ENCODE peak calls at places on chromosome 10, in seven cellular contexts. U is uterus, G is heart left ventricle, R is spleen, F is transverse colon, I is Peyer's patch, L is prostate gland. S is an unnamed sample.

GRCh38 chr10:61628875-61629513 is 33.7 kb upstream of the CABCOCO1 start:
- DNase-seq in U (peak), G (no peak), R (no peak), F (no peak), I (no peak), L (no peak), S (no peak)

GRCh38 chr10:49116509-49117365 is 1.4 kb upstream of the VSTM4 start:
- DNase-seq in U (no peak), G (no peak), R (no peak), F (no peak), I (no peak), L (no peak), S (peak)

GRCh38 chr10:7589748-7590147 is 77.0 kb downstream of the ITIH5 start:
- DNase-seq in U (no peak), G (peak), R (peak), F (no peak), I (no peak), L (no peak), S (no peak)

GRCh38 chr10:87670591-87670990 is 10.9 kb downstream of the PAPSS2 start:
- DNase-seq in U (no peak), G (no peak), R (no peak), F (no peak), I (no peak), L (no peak), S (no peak)

GRCh38 chr10:102837230-102837721 is at the start of gene CYP17A1:
- DNase-seq in U (peak), G (no peak), R (no peak), F (no peak), I (no peak), L (no peak), S (no peak)

GRCh38 chr10:76051007-76051936 is 619.8 kb downstream of the LRMDA start:
- DNase-seq in U (no peak), G (no peak), R (no peak), F (no peak), I (no peak), L (no peak), S (no peak)

GRCh38 chr10:62080905-62081304 is 179.4 kb downstream of the ARID5B start:
- DNase-seq in U (no peak), G (no peak), R (no peak), F (no peak), I (no peak), L (no peak), S (no peak)

GRCh38 chr10:11742779-11743298 is 657 bp downstream of the ECHDC3 start:
- DNase-seq in U (no peak), G (peak), R (no peak), F (no peak), I (no peak), L (no peak), S (peak)

GRCh38 chr10:111874586-111874985 is 309.0 kb downstream of the GPAM start:
- DNase-seq in U (no peak), G (no peak), R (no peak), F (no peak), I (no peak), L (no peak), S (no peak)

GRCh38 chr10:43259248-43259980 is 7.5 kb downstream of the RASGEF1A start:
- DNase-seq in U (no peak), G (no peak), R (peak), F (no peak), I (no peak), L (no peak), S (no peak)

GRCh38 chr10:64113796-64114195 is 592.6 kb downstream of the REEP3 start:
- DNase-seq in U (no peak), G (no peak), R (no peak), F (no peak), I (no peak), L (no peak), S (no peak)

GRCh38 chr10:127012071-127012768 is 107.0 kb downstream of the DOCK1 start:
- DNase-seq in U (no peak), G (no peak), R (no peak), F (no peak), I (no peak), L (no peak), S (no peak)

GRCh38 chr10:26556756-26557640 is 118.9 kb downstream of the APBB1IP start:
- DNase-seq in U (no peak), G (no peak), R (no peak), F (no peak), I (no peak), L (no peak), S (no peak)

GRCh38 chr10:63107943-63108437 is 25.1 kb upstream of the NRBF2 start:
- DNase-seq in U (no peak), G (no peak), R (no peak), F (no peak), I (no peak), L (no peak), S (no peak)

GRCh38 chr10:972763-973162 is 15.5 kb upstream of the GTPBP4 start:
- DNase-seq in U (no peak), G (no peak), R (no peak), F (no peak), I (no peak), L (no peak), S (peak)

GRCh38 chr10:63224241-63224640 is 91.1 kb downstream of the NRBF2 start:
- DNase-seq in U (no peak), G (no peak), R (no peak), F (no peak), I (no peak), L (no peak), S (no peak)

GRCh38 chr10:90777614-90778013 is 80.2 kb downstream of the HTR7 start:
- DNase-seq in U (no peak), G (no peak), R (no peak), F (no peak), I (no peak), L (no peak), S (no peak)

GRCh38 chr10:86673827-86674581 is 5.7 kb downstream of the LDB3 start:
- DNase-seq in U (no peak), G (peak), R (no peak), F (no peak), I (no peak), L (no peak), S (no peak)

GRCh38 chr10:69866688-69867461 is 65.2 kb downstream of the COL13A1 start:
- DNase-seq in U (peak), G (peak), R (no peak), F (peak), I (peak), L (peak), S (no peak)

GRCh38 chr10:4847580-4848020 is 21.6 kb downstream of the AKR1E2 start:
- DNase-seq in U (no peak), G (no peak), R (no peak), F (no peak), I (no peak), L (peak), S (no peak)

GRCh38 chr10:96588060-96588554 is 1.3 kb upstream of the TM9SF3 start:
- DNase-seq in U (no peak), G (no peak), R (no peak), F (peak), I (no peak), L (no peak), S (no peak)

GRCh38 chr10:35712486-35712885 is 70.4 kb upstream of the FZD8 start:
- DNase-seq in U (no peak), G (no peak), R (no peak), F (no peak), I (no peak), L (no peak), S (no peak)

GRCh38 chr10:71132321-71132810 is 80.0 kb upstream of the UNC5B start:
- DNase-seq in U (no peak), G (no peak), R (peak), F (no peak), I (no peak), L (no peak), S (peak)

GRCh38 chr10:71531485-71532446 is 135.0 kb downstream of the CDH23 start:
- DNase-seq in U (no peak), G (no peak), R (no peak), F (no peak), I (no peak), L (no peak), S (no peak)

GRCh38 chr10:34581871-34582532 is 233.1 kb downstream of the PARD3 start:
- DNase-seq in U (no peak), G (no peak), R (no peak), F (no peak), I (no peak), L (no peak), S (no peak)

GRCh38 chr10:125822878-125823662 is at the start of the genes BCCIP and UROS:
- DNase-seq in U (peak), G (peak), R (peak), F (peak), I (peak), L (peak), S (peak)
- TF ChIP-seq POLR2A in U (peak), G (peak), R (peak), F (peak), I (peak), L (peak), S (no peak)

DNA sequence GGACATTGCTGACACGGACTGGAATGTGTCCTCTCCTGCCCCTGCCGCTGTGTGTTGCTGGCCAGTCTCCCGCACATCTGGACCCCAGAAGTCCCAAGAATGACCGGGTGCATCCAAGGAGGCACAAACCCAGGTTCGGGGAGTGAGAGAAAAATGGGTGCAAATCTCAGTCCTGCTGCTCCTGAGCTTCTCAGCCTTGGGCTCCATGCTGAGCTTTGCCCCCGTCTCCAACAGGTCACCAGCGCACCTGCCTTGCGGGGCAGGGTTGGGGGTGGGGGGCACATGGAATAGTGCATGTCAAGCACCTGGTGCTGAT is 6.0 kb upstream of the NANOS1 start:
- DNase-seq in U (no peak), G (no peak), R (no peak), F (no peak), I (no peak), L (no peak), S (no peak)
- TF ChIP-seq CTCF in U (no peak), G (no peak), R (no peak), F (no peak), I (no peak), L (no peak), S (no peak)

GRCh38 chr10:112953075-112953501 is 3.0 kb downstream of the TCF7L2 start:
- DNase-seq in U (no peak), G (peak), R (peak), F (peak), I (peak), L (peak), S (no peak)

GRCh38 chr10:112949875-112950507 is at the start of gene TCF7L2:
- DNase-seq in U (peak), G (peak), R (peak), F (peak), I (peak), L (peak), S (peak)

GRCh38 chr10:112952282-112952991 is 2.4 kb downstream of the TCF7L2 start:
- DNase-seq in U (no peak), G (peak), R (peak), F (peak), I (peak), L (no peak), S (peak)

GRCh38 chr10:112950714-112951348 is 784 bp downstream of the TCF7L2 start:
- DNase-seq in U (peak), G (peak), R (peak), F (peak), I (peak), L (peak), S (no peak)

DNA sequence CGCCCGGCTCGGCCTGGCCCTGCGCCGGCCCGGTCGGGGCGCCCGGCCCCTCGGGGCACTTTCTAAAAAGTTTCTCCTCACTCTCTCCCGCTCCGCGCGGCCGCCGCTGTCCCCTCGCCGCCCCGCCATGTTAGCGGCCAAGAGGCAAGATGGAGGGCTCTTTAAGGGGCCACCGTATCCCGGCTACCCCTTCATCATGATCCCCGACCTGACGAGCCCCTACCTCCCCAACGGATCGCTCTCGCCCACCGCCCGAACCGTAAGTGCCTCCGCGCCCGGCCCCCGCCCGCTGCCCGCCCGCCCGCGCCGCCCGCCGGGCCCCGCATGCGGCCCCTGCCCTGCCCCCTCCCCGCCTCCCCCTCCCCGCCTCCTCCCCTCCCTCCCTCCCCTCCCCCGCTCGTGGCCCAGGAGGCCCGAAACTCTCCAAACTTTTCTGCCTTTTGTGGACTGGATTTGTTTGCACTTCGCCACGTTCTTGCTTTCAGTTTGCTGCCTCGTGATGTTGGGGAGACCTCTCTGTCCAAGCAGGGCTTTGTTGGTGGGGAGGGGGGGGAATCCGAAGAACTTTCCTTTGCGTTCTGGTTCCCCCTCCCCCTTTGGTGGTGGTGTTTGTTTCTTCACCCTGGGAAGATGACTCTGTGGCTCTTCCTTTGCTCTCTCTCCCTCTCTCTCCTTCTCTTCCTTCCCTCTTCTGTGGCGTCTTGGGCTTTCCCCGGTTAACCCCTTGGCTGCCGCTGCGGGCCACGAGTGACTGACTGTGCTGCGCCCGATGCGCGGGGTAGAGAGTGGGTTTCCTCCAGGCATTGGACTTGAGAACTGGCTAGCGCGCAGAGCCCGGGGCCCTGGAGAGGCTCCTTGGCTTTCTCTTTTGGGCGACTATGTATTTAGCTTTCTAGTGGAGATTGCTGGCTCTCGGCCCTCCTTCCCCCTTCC is 1.6 kb downstream of the TCF7L2 start:
- DNase-seq in U (peak), G (peak), R (peak), F (peak), I (peak), L (peak), S (peak)
- H3K4me3 ChIP-seq in U (peak), G (peak), R (peak), F (peak), I (peak), L (peak), S (peak)

GRCh38 chr10:6092731-6093130 is 3.9 kb downstream of the RBM17 start:
- DNase-seq in U (no peak), G (no peak), R (no peak), F (no peak), I (no peak), L (no peak), S (no peak)

GRCh38 chr10:6091630-6092029 is 2.8 kb downstream of the RBM17 start:
- DNase-seq in U (no peak), G (no peak), R (no peak), F (no peak), I (no peak), L (no peak), S (no peak)

GRCh38 chr10:6086375-6087233 is 2.2 kb upstream of the RBM17 start:
- DNase-seq in U (peak), G (peak), R (peak), F (peak), I (peak), L (peak), S (peak)

GRCh38 chr10:6089334-6090219 is 743 bp downstream of the RBM17 start:
- DNase-seq in U (no peak), G (peak), R (peak), F (peak), I (peak), L (no peak), S (no peak)

GRCh38 chr10:6088721-6089333 is at the start of gene RBM17:
- DNase-seq in U (peak), G (peak), R (peak), F (peak), I (peak), L (peak), S (peak)
- TF ChIP-seq POLR2A in U (peak), G (peak), R (no peak), F (no peak), I (no peak), L (peak), S (peak)

DNA sequence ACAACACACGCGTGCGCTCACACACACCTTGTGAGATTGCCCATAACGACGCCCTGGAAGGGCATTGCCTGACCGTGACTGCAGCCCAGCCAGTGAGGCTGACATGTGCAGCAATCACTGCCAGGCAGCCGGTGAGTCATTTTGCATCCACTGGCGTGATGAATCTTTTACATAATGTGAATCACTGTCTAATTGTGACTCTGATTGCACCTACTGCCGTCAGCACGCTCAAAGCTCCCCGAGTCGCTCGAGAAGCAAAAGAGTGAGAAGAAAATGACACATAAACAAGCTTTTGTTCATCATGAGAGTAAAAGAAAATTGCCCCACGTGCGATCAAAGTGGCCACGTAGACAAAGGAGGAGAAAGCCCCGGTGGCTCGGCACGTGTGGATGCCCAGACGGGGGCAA is 117.4 kb upstream of the PFKP start:
- DNase-seq in U (no peak), G (no peak), R (no peak), F (no peak), I (no peak), L (no peak), S (no peak)
- TF ChIP-seq CTCF in U (no peak), G (no peak), R (no peak), F (no peak), I (no peak), L (no peak), S (no peak)

GRCh38 chr10:128062331-128062730 is 63.9 kb downstream of the MKI67 start:
- DNase-seq in U (no peak), G (no peak), R (peak), F (no peak), I (no peak), L (no peak), S (no peak)
- H3K4me3 ChIP-seq in U (no peak), G (no peak), R (peak), F (no peak), I (peak), L (no peak), S (no peak)